ENCODE peak calls at places on chromosomes 4 and X, in four cellular contexts. One of them, this sample, is unnamed.

GRCh38 chr4:60744767-60745166 is 455.4 kb upstream of the ADGRL3 start:
- DNase-seq in T-helper 9 cell: no peak
- DNase-seq in natural killer cell: no peak
- DNase-seq in psoas muscle: no peak
- DNase-seq in this sample: no peak

GRCh38 chrX:9604111-9604907 is 139.5 kb downstream of the TBL1X start:
- DNase-seq in T-helper 9 cell: no peak
- DNase-seq in natural killer cell: no peak
- DNase-seq in psoas muscle: peak; percentile 84
- DNase-seq in this sample: no peak

GRCh38 chr4:169136330-169136729 is 126.3 kb upstream of the CBR4 start:
- DNase-seq in T-helper 9 cell: no peak
- DNase-seq in natural killer cell: no peak
- DNase-seq in psoas muscle: no peak
- DNase-seq in this sample: no peak

GRCh38 chrX:48531359-48531954 is 8.1 kb upstream of the TBC1D25 start:
- DNase-seq in T-helper 9 cell: no peak
- DNase-seq in natural killer cell: no peak
- DNase-seq in psoas muscle: no peak
- DNase-seq in this sample: no peak

GRCh38 chrX:117376460-117376859 is 740.1 kb downstream of the KLHL13 start:
- DNase-seq in T-helper 9 cell: no peak
- DNase-seq in natural killer cell: no peak
- DNase-seq in psoas muscle: no peak
- DNase-seq in this sample: no peak

GRCh38 chr4:4866124-4866832 is 6.8 kb downstream of the MSX1 start:
- DNase-seq in T-helper 9 cell: no peak
- DNase-seq in natural killer cell: no peak
- DNase-seq in psoas muscle: peak; percentile 33
- DNase-seq in this sample: no peak

GRCh38 chr4:148376151-148376550 is 66.1 kb downstream of the NR3C2 start:
- DNase-seq in T-helper 9 cell: peak; percentile 20
- DNase-seq in natural killer cell: no peak
- DNase-seq in psoas muscle: no peak
- DNase-seq in this sample: no peak

GRCh38 chr4:3291969-3292570 is 751 bp upstream of the RGS12 start:
- DNase-seq in T-helper 9 cell: no peak
- DNase-seq in natural killer cell: peak; percentile 43
- DNase-seq in psoas muscle: peak; percentile 86
- DNase-seq in this sample: no peak

GRCh38 chr4:158929939-158930344 is 161.1 kb downstream of the FNIP2 start:
- DNase-seq in T-helper 9 cell: no peak
- DNase-seq in natural killer cell: no peak
- DNase-seq in psoas muscle: no peak
- DNase-seq in this sample: no peak

GRCh38 chrX:37912286-37912685 is 64.9 kb upstream of the DYNLT3 start:
- DNase-seq in T-helper 9 cell: no peak
- DNase-seq in natural killer cell: no peak
- DNase-seq in psoas muscle: no peak
- DNase-seq in this sample: no peak

GRCh38 chr4:46549125-46549524 is 159.2 kb upstream of the GABRA2 start:
- DNase-seq in T-helper 9 cell: no peak
- DNase-seq in natural killer cell: no peak
- DNase-seq in psoas muscle: no peak
- DNase-seq in this sample: no peak

GRCh38 chr4:89765966-89766365 is 71.0 kb downstream of the SNCA start:
- DNase-seq in T-helper 9 cell: no peak
- DNase-seq in natural killer cell: no peak
- DNase-seq in psoas muscle: no peak
- DNase-seq in this sample: no peak

GRCh38 chr4:19689511-19689910 is 562.2 kb upstream of the SLIT2 start:
- DNase-seq in T-helper 9 cell: no peak
- DNase-seq in natural killer cell: no peak
- DNase-seq in psoas muscle: no peak
- DNase-seq in this sample: no peak

GRCh38 chr4:98929341-98930267 is 671 bp upstream of the EIF4E start:
- DNase-seq in T-helper 9 cell: peak; percentile 17
- DNase-seq in natural killer cell: peak; percentile 58
- DNase-seq in psoas muscle: peak; percentile 88
- DNase-seq in this sample: peak; percentile 97

GRCh38 chr4:6625256-6625655 is 15.2 kb upstream of the MRFAP1 start:
- DNase-seq in T-helper 9 cell: no peak
- DNase-seq in natural killer cell: no peak
- DNase-seq in psoas muscle: no peak
- DNase-seq in this sample: peak; percentile 8

GRCh38 chrX:16162391-16162790 is 4.9 kb upstream of the MAGEB17 start:
- DNase-seq in T-helper 9 cell: no peak
- DNase-seq in natural killer cell: no peak
- DNase-seq in psoas muscle: no peak
- DNase-seq in this sample: no peak

GRCh38 chr4:3193531-3194203 is 55.3 kb upstream of the MSANTD1 start:
- DNase-seq in T-helper 9 cell: no peak
- DNase-seq in natural killer cell: no peak
- DNase-seq in psoas muscle: no peak
- DNase-seq in this sample: no peak

GRCh38 chr4:52103314-52103713 is 52.2 kb downstream of the SPATA18 start:
- DNase-seq in T-helper 9 cell: no peak
- DNase-seq in natural killer cell: no peak
- DNase-seq in psoas muscle: no peak
- DNase-seq in this sample: no peak

GRCh38 chrX:40313269-40313668 is 215.5 kb upstream of the BCOR start:
- DNase-seq in T-helper 9 cell: no peak
- DNase-seq in natural killer cell: no peak
- DNase-seq in psoas muscle: no peak
- DNase-seq in this sample: no peak

GRCh38 chr4:72591547-72591946 is 22.5 kb upstream of the ADAMTS3 start:
- DNase-seq in T-helper 9 cell: no peak
- DNase-seq in natural killer cell: no peak
- DNase-seq in psoas muscle: no peak
- DNase-seq in this sample: no peak

This sample was measured in CD14-positive monocyte.